ENCODE peak calls at places on chromosomes 4 and X, in seven cellular contexts. Q, U, Y, L, X, H and D are unnamed samples.

GRCh38 chr4:169270810-169271691 is at the start of gene SH3RF1:
- DNase-seq in Y (no peak), U (peak; percentile 31), X (no peak), L (peak; percentile 75), H (peak; percentile 95), Q (no peak), D (peak; percentile 62)

GRCh38 chr4:51844157-51845054 is 1.5 kb downstream of the DCUN1D4 start:
- DNase-seq in X (peak; percentile 64), H (peak; percentile 93), Q (peak; percentile 70), Y (peak; percentile 41), L (peak; percentile 86), U (peak; percentile 86), D (peak; percentile 79)

GRCh38 chr4:148004228-148004813 is 272.4 kb downstream of the ARHGAP10 start:
- DNase-seq in Y (no peak), L (no peak), H (no peak), Q (no peak), X (no peak), U (no peak), D (no peak)

GRCh38 chrX:55451990-55452824 is at the start of gene MAGEH1:
- DNase-seq in H (peak; percentile 87), Y (peak; percentile 36), U (peak; percentile 82), L (peak; percentile 84), Q (peak; percentile 60), X (peak; percentile 59), D (peak; percentile 76)

GRCh38 chr4:147326581-147326980 is 154.3 kb upstream of the EDNRA start:
- DNase-seq in H (peak; percentile 82), X (no peak), U (no peak), Q (no peak), Y (no peak), L (no peak), D (no peak)

GRCh38 chr4:28523791-28524190 is 1663.2 kb downstream of the STIM2 start:
- DNase-seq in Y (no peak), L (no peak), U (no peak), Q (no peak), X (no peak), H (no peak), D (no peak)

GRCh38 chrX:17792842-17793241 is 55.5 kb downstream of the SCML1 start:
- DNase-seq in L (peak; percentile 82), H (no peak), X (no peak), Y (peak; percentile 57), U (no peak), Q (no peak), D (no peak)

GRCh38 chr4:13368262-13368661 is 115.9 kb downstream of the RAB28 start:
- DNase-seq in H (peak; percentile 16), Y (no peak), L (no peak), Q (no peak), X (no peak), U (no peak), D (no peak)

GRCh38 chrX:30741545-30741944 is 88.3 kb downstream of the GK start:
- DNase-seq in X (no peak), U (no peak), Y (no peak), L (no peak), H (no peak), Q (no peak), D (no peak)

GRCh38 chrX:12999422-12999821 is 24.5 kb downstream of the TMSB4X start:
- DNase-seq in Y (no peak), Q (peak; percentile 45), U (no peak), X (no peak), H (no peak), L (no peak), D (no peak)

GRCh38 chr4:101967697-101968346 is 177.3 kb downstream of the BANK1 start:
- DNase-seq in H (peak; percentile 64), Q (no peak), U (no peak), L (no peak), Y (no peak), X (no peak), D (no peak)

GRCh38 chrX:136480383-136480782 is 7.4 kb upstream of the BRS3 start:
- DNase-seq in Q (no peak), U (no peak), X (no peak), Y (no peak), H (no peak), L (no peak), D (no peak)

GRCh38 chr4:52483186-52483585 is 175.9 kb downstream of the USP46 start:
- DNase-seq in Y (no peak), X (no peak), Q (no peak), U (no peak), H (no peak), L (no peak), D (no peak)

GRCh38 chrX:135463937-135464336 is 42.2 kb downstream of the SMIM10L2A start:
- DNase-seq in Q (no peak), L (no peak), X (no peak), Y (no peak), H (peak; percentile 21), U (no peak), D (no peak)

GRCh38 chrX:54492340-54492739 is 3.7 kb downstream of the FGD1 start:
- DNase-seq in Q (no peak), L (no peak), U (no peak), Y (no peak), X (no peak), H (peak; percentile 68), D (no peak)

GRCh38 chr4:90025248-90025647 is 101.9 kb upstream of the CCSER1 start:
- DNase-seq in Q (no peak), H (no peak), X (no peak), Y (no peak), L (no peak), U (no peak), D (peak; percentile 5)